ENCODE peak calls at places on chromosomes 2 and 18, in nine cellular contexts. One of them, this sample, is unnamed.

GRCh38 chr18:73724908-73725307 is 422.7 kb downstream of the FBXO15 start:
- DNase-seq in fibroblast of mammary gland: peak
- DNase-seq in endodermal cell: no peak
- DNase-seq in nucleus accumbens: no peak
- DNase-seq in effector CD4-positive, alpha-beta T cell: no peak
- DNase-seq in frontal cortex: no peak
- DNase-seq in osteocyte: no peak
- DNase-seq in SK-N-DZ: no peak
- DNase-seq in stimulated activated CD4-positive, alpha-beta T cell treated with anti-CD3 and anti-CD28 coated beads, Interleukin-1b, Interleukin-23, amount 100 ng/mL, for 4 hours: no peak
- DNase-seq in this sample: no peak

GRCh38 chr2:200077210-200077650 is 121.8 kb downstream of the MAIP1 start:
- DNase-seq in frontal cortex: no peak
- DNase-seq in effector CD4-positive, alpha-beta T cell: no peak
- DNase-seq in stimulated activated CD4-positive, alpha-beta T cell treated with anti-CD3 and anti-CD28 coated beads, Interleukin-1b, Interleukin-23, amount 100 ng/mL, for 4 hours: no peak
- DNase-seq in fibroblast of mammary gland: peak
- DNase-seq in endodermal cell: no peak
- DNase-seq in osteocyte: no peak
- DNase-seq in SK-N-DZ: no peak
- DNase-seq in nucleus accumbens: no peak
- DNase-seq in this sample: no peak

GRCh38 chr2:170462433-170463205 is 252.5 kb upstream of the SP5 start:
- DNase-seq in frontal cortex: no peak
- DNase-seq in SK-N-DZ: no peak
- DNase-seq in fibroblast of mammary gland: no peak
- DNase-seq in effector CD4-positive, alpha-beta T cell: no peak
- DNase-seq in stimulated activated CD4-positive, alpha-beta T cell treated with anti-CD3 and anti-CD28 coated beads, Interleukin-1b, Interleukin-23, amount 100 ng/mL, for 4 hours: no peak
- DNase-seq in endodermal cell: peak
- DNase-seq in nucleus accumbens: no peak
- DNase-seq in osteocyte: no peak
- DNase-seq in this sample: peak

GRCh38 chr2:237196866-237197618 is 111.4 kb downstream of the COPS8 start:
- DNase-seq in stimulated activated CD4-positive, alpha-beta T cell treated with anti-CD3 and anti-CD28 coated beads, Interleukin-1b, Interleukin-23, amount 100 ng/mL, for 4 hours: no peak
- DNase-seq in effector CD4-positive, alpha-beta T cell: no peak
- DNase-seq in osteocyte: peak
- DNase-seq in endodermal cell: no peak
- DNase-seq in frontal cortex: no peak
- DNase-seq in fibroblast of mammary gland: peak
- DNase-seq in nucleus accumbens: no peak
- DNase-seq in SK-N-DZ: no peak
- DNase-seq in this sample: peak

GRCh38 chr2:212628586-212628985 is 90.0 kb upstream of the ERBB4 start:
- DNase-seq in SK-N-DZ: no peak
- DNase-seq in fibroblast of mammary gland: no peak
- DNase-seq in stimulated activated CD4-positive, alpha-beta T cell treated with anti-CD3 and anti-CD28 coated beads, Interleukin-1b, Interleukin-23, amount 100 ng/mL, for 4 hours: no peak
- DNase-seq in osteocyte: no peak
- DNase-seq in nucleus accumbens: no peak
- DNase-seq in effector CD4-positive, alpha-beta T cell: no peak
- DNase-seq in endodermal cell: no peak
- DNase-seq in frontal cortex: no peak
- DNase-seq in this sample: no peak

GRCh38 chr18:34115409-34116081 is 109.2 kb downstream of the NOL4 start:
- DNase-seq in frontal cortex: no peak
- DNase-seq in endodermal cell: no peak
- DNase-seq in osteocyte: no peak
- DNase-seq in stimulated activated CD4-positive, alpha-beta T cell treated with anti-CD3 and anti-CD28 coated beads, Interleukin-1b, Interleukin-23, amount 100 ng/mL, for 4 hours: no peak
- DNase-seq in nucleus accumbens: no peak
- DNase-seq in fibroblast of mammary gland: no peak
- DNase-seq in effector CD4-positive, alpha-beta T cell: no peak
- DNase-seq in SK-N-DZ: no peak
- DNase-seq in this sample: no peak

GRCh38 chr2:188976545-188977268 is 2.5 kb downstream of the COL3A1 start:
- DNase-seq in SK-N-DZ: no peak
- DNase-seq in effector CD4-positive, alpha-beta T cell: no peak
- DNase-seq in endodermal cell: no peak
- DNase-seq in nucleus accumbens: no peak
- DNase-seq in fibroblast of mammary gland: peak
- DNase-seq in frontal cortex: no peak
- DNase-seq in stimulated activated CD4-positive, alpha-beta T cell treated with anti-CD3 and anti-CD28 coated beads, Interleukin-1b, Interleukin-23, amount 100 ng/mL, for 4 hours: no peak
- DNase-seq in osteocyte: no peak
- DNase-seq in this sample: no peak

GRCh38 chr2:241680827-241681599 is 5.6 kb downstream of the DTYMK start:
- DNase-seq in osteocyte: no peak
- DNase-seq in frontal cortex: no peak
- DNase-seq in stimulated activated CD4-positive, alpha-beta T cell treated with anti-CD3 and anti-CD28 coated beads, Interleukin-1b, Interleukin-23, amount 100 ng/mL, for 4 hours: no peak
- DNase-seq in nucleus accumbens: no peak
- DNase-seq in effector CD4-positive, alpha-beta T cell: no peak
- DNase-seq in endodermal cell: no peak
- DNase-seq in fibroblast of mammary gland: peak
- DNase-seq in SK-N-DZ: no peak
- DNase-seq in this sample: peak

GRCh38 chr2:160140471-160140870 is 59.6 kb downstream of the ITGB6 start:
- DNase-seq in fibroblast of mammary gland: peak
- DNase-seq in SK-N-DZ: no peak
- DNase-seq in endodermal cell: no peak
- DNase-seq in effector CD4-positive, alpha-beta T cell: no peak
- DNase-seq in stimulated activated CD4-positive, alpha-beta T cell treated with anti-CD3 and anti-CD28 coated beads, Interleukin-1b, Interleukin-23, amount 100 ng/mL, for 4 hours: no peak
- DNase-seq in frontal cortex: no peak
- DNase-seq in nucleus accumbens: no peak
- DNase-seq in osteocyte: no peak
- DNase-seq in this sample: no peak

GRCh38 chr2:64400103-64400728 is 53.7 kb upstream of the LGALSL start:
- DNase-seq in nucleus accumbens: no peak
- DNase-seq in osteocyte: peak
- DNase-seq in SK-N-DZ: no peak
- DNase-seq in frontal cortex: no peak
- DNase-seq in effector CD4-positive, alpha-beta T cell: no peak
- DNase-seq in endodermal cell: no peak
- DNase-seq in stimulated activated CD4-positive, alpha-beta T cell treated with anti-CD3 and anti-CD28 coated beads, Interleukin-1b, Interleukin-23, amount 100 ng/mL, for 4 hours: no peak
- DNase-seq in fibroblast of mammary gland: peak
- DNase-seq in this sample: no peak

GRCh38 chr2:238585836-238586821 is 159.4 kb downstream of the ASB1 start:
- DNase-seq in endodermal cell: peak
- DNase-seq in stimulated activated CD4-positive, alpha-beta T cell treated with anti-CD3 and anti-CD28 coated beads, Interleukin-1b, Interleukin-23, amount 100 ng/mL, for 4 hours: no peak
- DNase-seq in SK-N-DZ: no peak
- DNase-seq in frontal cortex: peak
- DNase-seq in osteocyte: peak
- DNase-seq in effector CD4-positive, alpha-beta T cell: no peak
- DNase-seq in nucleus accumbens: no peak
- DNase-seq in fibroblast of mammary gland: no peak
- DNase-seq in this sample: peak

GRCh38 chr2:204681412-204681811 is 136.1 kb downstream of the PARD3B start:
- DNase-seq in osteocyte: no peak
- DNase-seq in effector CD4-positive, alpha-beta T cell: no peak
- DNase-seq in fibroblast of mammary gland: no peak
- DNase-seq in nucleus accumbens: no peak
- DNase-seq in frontal cortex: no peak
- DNase-seq in endodermal cell: no peak
- DNase-seq in SK-N-DZ: no peak
- DNase-seq in stimulated activated CD4-positive, alpha-beta T cell treated with anti-CD3 and anti-CD28 coated beads, Interleukin-1b, Interleukin-23, amount 100 ng/mL, for 4 hours: no peak
- DNase-seq in this sample: no peak

GRCh38 chr2:174328309-174329156 is 6.2 kb upstream of the SP9 start:
- DNase-seq in SK-N-DZ: no peak
- DNase-seq in effector CD4-positive, alpha-beta T cell: no peak
- DNase-seq in osteocyte: no peak
- DNase-seq in stimulated activated CD4-positive, alpha-beta T cell treated with anti-CD3 and anti-CD28 coated beads, Interleukin-1b, Interleukin-23, amount 100 ng/mL, for 4 hours: no peak
- DNase-seq in endodermal cell: peak
- DNase-seq in nucleus accumbens: no peak
- DNase-seq in fibroblast of mammary gland: no peak
- DNase-seq in frontal cortex: no peak
- DNase-seq in this sample: no peak

GRCh38 chr18:48902856-48903601 is 47.7 kb downstream of the SMAD7 start:
- DNase-seq in osteocyte: no peak
- DNase-seq in effector CD4-positive, alpha-beta T cell: no peak
- DNase-seq in frontal cortex: no peak
- DNase-seq in stimulated activated CD4-positive, alpha-beta T cell treated with anti-CD3 and anti-CD28 coated beads, Interleukin-1b, Interleukin-23, amount 100 ng/mL, for 4 hours: no peak
- DNase-seq in SK-N-DZ: no peak
- DNase-seq in fibroblast of mammary gland: peak
- DNase-seq in endodermal cell: peak
- DNase-seq in nucleus accumbens: no peak
- DNase-seq in this sample: no peak

GRCh38 chr2:101983928-101984327 is 7.8 kb upstream of the IL1R2 start:
- DNase-seq in stimulated activated CD4-positive, alpha-beta T cell treated with anti-CD3 and anti-CD28 coated beads, Interleukin-1b, Interleukin-23, amount 100 ng/mL, for 4 hours: no peak
- DNase-seq in SK-N-DZ: no peak
- DNase-seq in fibroblast of mammary gland: no peak
- DNase-seq in osteocyte: no peak
- DNase-seq in endodermal cell: no peak
- DNase-seq in frontal cortex: peak
- DNase-seq in effector CD4-positive, alpha-beta T cell: no peak
- DNase-seq in nucleus accumbens: no peak
- DNase-seq in this sample: peak

GRCh38 chr18:74718312-74718711 is 120.6 kb downstream of the ZNF407 start:
- DNase-seq in effector CD4-positive, alpha-beta T cell: no peak
- DNase-seq in fibroblast of mammary gland: no peak
- DNase-seq in frontal cortex: no peak
- DNase-seq in stimulated activated CD4-positive, alpha-beta T cell treated with anti-CD3 and anti-CD28 coated beads, Interleukin-1b, Interleukin-23, amount 100 ng/mL, for 4 hours: no peak
- DNase-seq in SK-N-DZ: no peak
- DNase-seq in osteocyte: no peak
- DNase-seq in nucleus accumbens: no peak
- DNase-seq in endodermal cell: peak
- DNase-seq in this sample: no peak

GRCh38 chr18:35289293-35290069 is 548 bp downstream of the ZSCAN30 start:
- DNase-seq in frontal cortex: peak
- DNase-seq in stimulated activated CD4-positive, alpha-beta T cell treated with anti-CD3 and anti-CD28 coated beads, Interleukin-1b, Interleukin-23, amount 100 ng/mL, for 4 hours: peak
- DNase-seq in effector CD4-positive, alpha-beta T cell: peak
- DNase-seq in endodermal cell: no peak
- DNase-seq in osteocyte: no peak
- DNase-seq in fibroblast of mammary gland: peak
- DNase-seq in SK-N-DZ: peak
- DNase-seq in nucleus accumbens: no peak
- DNase-seq in this sample: no peak

GRCh38 chr2:190533968-190534309 is 583 bp downstream of the NEMP2 start:
- DNase-seq in frontal cortex: no peak
- DNase-seq in SK-N-DZ: no peak
- DNase-seq in osteocyte: no peak
- DNase-seq in fibroblast of mammary gland: no peak
- DNase-seq in endodermal cell: no peak
- DNase-seq in effector CD4-positive, alpha-beta T cell: peak
- DNase-seq in nucleus accumbens: no peak
- DNase-seq in stimulated activated CD4-positive, alpha-beta T cell treated with anti-CD3 and anti-CD28 coated beads, Interleukin-1b, Interleukin-23, amount 100 ng/mL, for 4 hours: peak
- DNase-seq in this sample: no peak

GRCh38 chr2:67917332-67918054 is 145.3 kb downstream of the C1D start:
- DNase-seq in endodermal cell: no peak
- DNase-seq in effector CD4-positive, alpha-beta T cell: no peak
- DNase-seq in osteocyte: no peak
- DNase-seq in nucleus accumbens: no peak
- DNase-seq in SK-N-DZ: no peak
- DNase-seq in stimulated activated CD4-positive, alpha-beta T cell treated with anti-CD3 and anti-CD28 coated beads, Interleukin-1b, Interleukin-23, amount 100 ng/mL, for 4 hours: no peak
- DNase-seq in frontal cortex: no peak
- DNase-seq in fibroblast of mammary gland: peak
- DNase-seq in this sample: no peak